ENCODE peak calls at places on chromosome 13, in eight cellular contexts. L, W, G, I, K, V, Q and N are unnamed samples.

GRCh38 chr13:113742445-113743120 is 16.4 kb upstream of the TMEM255B start:
- DNase-seq in K (no peak), I (no peak), V (no peak), Q (no peak), L (no peak), G (no peak), W (no peak), N (no peak)

GRCh38 chr13:30581582-30581981 is 36.1 kb upstream of the USPL1 start:
- DNase-seq in W (peak; percentile 42), I (peak; percentile 24), V (no peak), K (no peak), L (peak; percentile 69), G (no peak), Q (no peak), N (no peak)

GRCh38 chr13:22168437-22168836 is 497.6 kb downstream of the FGF9 start:
- DNase-seq in K (no peak), Q (no peak), V (no peak), I (no peak), G (no peak), L (no peak), W (no peak), N (no peak)

GRCh38 chr13:94550030-94550738 is 45.8 kb downstream of the TGDS start:
- DNase-seq in V (no peak), K (no peak), W (no peak), G (no peak), I (no peak), Q (no peak), L (peak; percentile 75), N (peak; percentile 39)

GRCh38 chr13:77702364-77702763 is 4.9 kb downstream of the SLAIN1 start:
- DNase-seq in W (no peak), L (no peak), V (no peak), I (no peak), K (no peak), G (no peak), Q (no peak), N (no peak)

GRCh38 chr13:91127995-91128394 is 219.5 kb upstream of the MIR17HG start:
- DNase-seq in G (no peak), Q (no peak), L (no peak), V (no peak), I (no peak), K (no peak), W (no peak), N (no peak)

GRCh38 chr13:112007191-112007590 is 59.8 kb upstream of the SOX1 start:
- DNase-seq in Q (no peak), G (no peak), W (no peak), K (no peak), V (no peak), I (no peak), L (no peak), N (no peak)

GRCh38 chr13:30816733-30817132 is 81.4 kb downstream of the ALOX5AP start:
- DNase-seq in K (no peak), V (no peak), I (no peak), G (no peak), L (no peak), Q (no peak), W (no peak), N (no peak)

GRCh38 chr13:44219808-44220544 is 153.6 kb upstream of the SERP2 start:
- DNase-seq in W (no peak), L (no peak), I (no peak), K (no peak), G (no peak), V (no peak), Q (no peak), N (no peak)

GRCh38 chr13:37870895-37871550 is 1.5 kb upstream of the TRPC4 start:
- DNase-seq in W (peak; percentile 48), K (no peak), Q (no peak), I (no peak), G (no peak), L (peak; percentile 23), V (no peak), N (no peak)

GRCh38 chr13:77299587-77299986 is 27.3 kb downstream of the MYCBP2 start:
- DNase-seq in L (no peak), K (no peak), W (no peak), G (no peak), I (no peak), V (no peak), Q (no peak), N (no peak)

GRCh38 chr13:61664821-61665705 is 249.4 kb upstream of the PCDH20 start:
- DNase-seq in G (no peak), I (no peak), Q (no peak), V (no peak), K (no peak), W (peak; percentile 55), L (no peak), N (peak; percentile 61)

GRCh38 chr13:113145496-113145895 is 13.0 kb upstream of the PROZ start:
- DNase-seq in I (no peak), Q (no peak), K (no peak), V (no peak), L (no peak), W (no peak), G (no peak), N (no peak)

GRCh38 chr13:91169641-91170040 is 177.8 kb upstream of the MIR17HG start:
- DNase-seq in I (no peak), V (no peak), K (no peak), G (no peak), Q (no peak), W (no peak), L (no peak), N (no peak)

GRCh38 chr13:112350300-112350699 is 25.9 kb upstream of the SPACA7 start:
- DNase-seq in W (no peak), I (no peak), V (no peak), K (no peak), Q (no peak), G (no peak), L (no peak), N (no peak)

GRCh38 chr13:51765142-51765515 is 38.8 kb downstream of the DHRS12 start:
- DNase-seq in W (no peak), K (no peak), G (no peak), I (no peak), V (no peak), Q (no peak), L (no peak), N (no peak)

GRCh38 chr13:76790519-76791289 is 95.5 kb downstream of the KCTD12 start:
- DNase-seq in I (no peak), Q (no peak), V (peak; percentile 17), G (no peak), K (no peak), W (no peak), L (no peak), N (no peak)

GRCh38 chr13:93244918-93245280 is 18.3 kb downstream of the GPC6 start:
- DNase-seq in Q (no peak), I (no peak), G (no peak), V (no peak), K (no peak), W (no peak), L (no peak), N (no peak)

GRCh38 chr13:43058318-43058674 is 34.9 kb downstream of the DNAJC15 start:
- DNase-seq in K (no peak), L (no peak), G (no peak), I (peak; percentile 70), Q (no peak), V (peak; percentile 24), W (peak; percentile 83), N (no peak)

DNA sequence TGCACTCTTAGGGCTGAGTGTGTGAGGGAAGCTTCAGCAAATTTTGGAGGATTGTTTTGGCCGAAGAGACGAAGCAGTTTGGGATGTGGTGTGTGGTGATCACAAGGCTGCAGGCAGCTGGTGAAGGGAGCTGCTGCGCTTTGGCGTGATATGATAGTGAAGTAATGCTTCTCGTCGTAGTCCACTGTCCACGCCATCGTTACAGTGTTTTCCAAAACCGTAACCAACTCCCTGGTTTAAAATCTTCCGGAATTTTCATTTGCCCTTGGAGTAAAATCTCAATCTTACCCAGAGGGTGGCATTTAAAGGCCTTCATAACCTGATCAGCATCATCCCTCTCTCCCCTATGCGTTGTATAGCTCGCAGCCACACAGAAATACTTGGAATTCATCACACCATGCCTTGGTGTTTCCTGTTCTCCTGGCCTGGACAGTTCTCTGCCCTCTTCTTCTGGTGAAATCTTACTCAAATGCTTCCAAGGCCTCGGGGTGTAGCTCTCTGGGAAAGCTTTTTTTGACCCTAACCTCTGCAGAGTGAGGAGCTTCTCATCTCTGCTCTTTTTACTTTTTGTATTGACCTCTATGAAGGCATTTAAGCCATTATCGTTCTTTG is 776 bp downstream of the MPHOSPH8 start:
- DNase-seq in L (peak; percentile 17), I (no peak), Q (no peak), G (no peak), K (no peak), W (peak; percentile 57), V (no peak), N (peak; percentile 33)
- H3K27ac ChIP-seq in L (peak overlapping the region; percentile 92), I (peak overlapping the region; percentile 90), Q (peak overlapping the region; percentile 95), G (peak overlapping the region; percentile 95), K (peak overlapping the region; percentile 94), W (no peak overlapping the region), V (peak overlapping the region; percentile 94), N (peak overlapping the region; percentile 94)

GRCh38 chr13:95568131-95568530 is 15.6 kb downstream of the CLDN10 start:
- DNase-seq in V (no peak), G (no peak), W (no peak), K (no peak), I (no peak), L (no peak), Q (no peak), N (no peak)

GRCh38 chr13:95571941-95572340 is 19.4 kb downstream of the CLDN10 start:
- DNase-seq in I (no peak), V (no peak), Q (no peak), G (no peak), K (no peak), W (peak; percentile 12), L (no peak), N (no peak)

GRCh38 chr13:95569966-95570365 is 17.4 kb downstream of the CLDN10 start:
- DNase-seq in I (no peak), L (no peak), K (no peak), W (no peak), Q (no peak), G (no peak), V (no peak), N (no peak)

GRCh38 chr13:95573226-95573625 is 20.7 kb downstream of the CLDN10 start:
- DNase-seq in Q (no peak), V (no peak), I (no peak), K (no peak), G (no peak), L (no peak), W (no peak), N (no peak)
- H3K27me3 ChIP-seq in Q (no peaks in the 10 kb centered on the region), V (no peaks in the 10 kb centered on the region), I (no peaks in the 10 kb centered on the region), K (no peaks in the 10 kb centered on the region), G (no peaks in the 10 kb centered on the region), L (no peaks in the 10 kb centered on the region), W (no peaks in the 10 kb centered on the region), N (no peaks in the 10 kb centered on the region)

DNA sequence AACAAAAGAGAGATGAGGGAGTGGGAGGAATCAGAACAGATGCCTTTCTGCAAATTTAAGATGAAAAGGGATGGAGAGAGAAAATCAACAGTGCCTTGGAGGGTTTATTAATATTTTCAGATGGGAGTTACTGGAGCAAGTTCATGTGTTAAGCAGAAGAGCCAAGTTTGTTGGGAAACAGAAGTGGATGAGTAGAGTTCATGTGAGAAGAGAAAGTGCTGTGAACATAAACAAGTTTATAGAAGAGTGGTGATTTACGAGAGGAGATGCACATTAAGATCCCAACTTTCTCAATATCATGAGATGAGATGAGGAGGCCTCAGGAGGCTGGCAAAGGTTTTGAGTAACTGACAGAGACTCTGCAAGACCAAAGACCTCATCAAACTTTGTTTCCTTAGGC is 274.1 kb upstream of the HTR2A start:
- DNase-seq in W (no peak), I (no peak), Q (no peak), V (no peak), K (no peak), G (no peak), L (no peak), N (no peak)
- H3K27ac ChIP-seq in W (no peak overlapping the region), I (no peak overlapping the region), Q (no peak overlapping the region), V (no peak overlapping the region), K (no peak overlapping the region), G (no peak overlapping the region), L (no peak overlapping the region), N (no peak overlapping the region)

GRCh38 chr13:39253774-39254173 is 215.5 kb downstream of the NHLRC3 start:
- DNase-seq in G (no peak), Q (no peak), L (no peak), W (no peak), K (no peak), I (no peak), V (no peak), N (no peak)
- H3K27me3 ChIP-seq in G (no peaks in the 10 kb centered on the region), Q (no peaks in the 10 kb centered on the region), L (no peaks in the 10 kb centered on the region), W (no peaks in the 10 kb centered on the region), K (no peaks in the 10 kb centered on the region), I (no peaks in the 10 kb centered on the region), V (no peaks in the 10 kb centered on the region), N (no peaks in the 10 kb centered on the region)